ENCODE peak calls at places on chromosome 17, in five cellular contexts. One of them, this sample, is unnamed.

GRCh38 chr17:79835953-79836951 is 3.0 kb downstream of the CBX4 start:
- DNase-seq in activated CD4-positive, alpha-beta T cell treated with anti-CD3 and anti-CD28 coated beads, Interleukin-2, amount 50 U/mL, for 24 hours: no peak
- DNase-seq in EL: no peak
- DNase-seq in NCI-H187: peak; percentile 81
- DNase-seq in stimulated activated CD8-positive, alpha-beta memory T cell treated with anti-CD3 and anti-CD28 coated beads, Interleukin-7, amount 100 ng/mL, for 1 hour: no peak
- DNase-seq in this sample: peak; percentile 52

GRCh38 chr17:227581-228222 is 46.3 kb upstream of the DOC2B start:
- DNase-seq in activated CD4-positive, alpha-beta T cell treated with anti-CD3 and anti-CD28 coated beads, Interleukin-2, amount 50 U/mL, for 24 hours: no peak
- DNase-seq in EL: no peak
- DNase-seq in NCI-H187: no peak
- DNase-seq in stimulated activated CD8-positive, alpha-beta memory T cell treated with anti-CD3 and anti-CD28 coated beads, Interleukin-7, amount 100 ng/mL, for 1 hour: no peak
- DNase-seq in this sample: no peak

GRCh38 chr17:27241346-27241946 is 52.5 kb upstream of the WSB1 start:
- DNase-seq in stimulated activated CD8-positive, alpha-beta memory T cell treated with anti-CD3 and anti-CD28 coated beads, Interleukin-7, amount 100 ng/mL, for 1 hour: no peak
- DNase-seq in EL: peak; percentile 20
- DNase-seq in NCI-H187: no peak
- DNase-seq in activated CD4-positive, alpha-beta T cell treated with anti-CD3 and anti-CD28 coated beads, Interleukin-2, amount 50 U/mL, for 24 hours: no peak
- DNase-seq in this sample: no peak

GRCh38 chr17:44636562-44636961 is 19.7 kb upstream of the MEIOC start:
- DNase-seq in stimulated activated CD8-positive, alpha-beta memory T cell treated with anti-CD3 and anti-CD28 coated beads, Interleukin-7, amount 100 ng/mL, for 1 hour: no peak
- DNase-seq in EL: peak; percentile 55
- DNase-seq in NCI-H187: no peak
- DNase-seq in activated CD4-positive, alpha-beta T cell treated with anti-CD3 and anti-CD28 coated beads, Interleukin-2, amount 50 U/mL, for 24 hours: no peak
- DNase-seq in this sample: no peak

GRCh38 chr17:21613071-21613429 is 79.3 kb upstream of the KCNJ18 start:
- DNase-seq in NCI-H187: no peak
- DNase-seq in stimulated activated CD8-positive, alpha-beta memory T cell treated with anti-CD3 and anti-CD28 coated beads, Interleukin-7, amount 100 ng/mL, for 1 hour: no peak
- DNase-seq in activated CD4-positive, alpha-beta T cell treated with anti-CD3 and anti-CD28 coated beads, Interleukin-2, amount 50 U/mL, for 24 hours: no peak
- DNase-seq in EL: no peak
- DNase-seq in this sample: no peak

GRCh38 chr17:82108999-82109480 is 11.0 kb upstream of the FASN start:
- DNase-seq in stimulated activated CD8-positive, alpha-beta memory T cell treated with anti-CD3 and anti-CD28 coated beads, Interleukin-7, amount 100 ng/mL, for 1 hour: no peak
- DNase-seq in NCI-H187: no peak
- DNase-seq in activated CD4-positive, alpha-beta T cell treated with anti-CD3 and anti-CD28 coated beads, Interleukin-2, amount 50 U/mL, for 24 hours: no peak
- DNase-seq in EL: no peak
- DNase-seq in this sample: no peak

GRCh38 chr17:69175812-69176517 is 34.3 kb upstream of the ABCA6 start:
- DNase-seq in NCI-H187: no peak
- DNase-seq in activated CD4-positive, alpha-beta T cell treated with anti-CD3 and anti-CD28 coated beads, Interleukin-2, amount 50 U/mL, for 24 hours: no peak
- DNase-seq in EL: peak; percentile 91
- DNase-seq in stimulated activated CD8-positive, alpha-beta memory T cell treated with anti-CD3 and anti-CD28 coated beads, Interleukin-7, amount 100 ng/mL, for 1 hour: no peak
- DNase-seq in this sample: no peak

GRCh38 chr17:6279659-6280058 is 155.3 kb downstream of the AIPL1 start:
- DNase-seq in stimulated activated CD8-positive, alpha-beta memory T cell treated with anti-CD3 and anti-CD28 coated beads, Interleukin-7, amount 100 ng/mL, for 1 hour: no peak
- DNase-seq in NCI-H187: no peak
- DNase-seq in EL: no peak
- DNase-seq in activated CD4-positive, alpha-beta T cell treated with anti-CD3 and anti-CD28 coated beads, Interleukin-2, amount 50 U/mL, for 24 hours: no peak
- DNase-seq in this sample: peak; percentile 9

GRCh38 chr17:63442074-63442473 is 4.0 kb downstream of the CYB561 start:
- DNase-seq in stimulated activated CD8-positive, alpha-beta memory T cell treated with anti-CD3 and anti-CD28 coated beads, Interleukin-7, amount 100 ng/mL, for 1 hour: no peak
- DNase-seq in EL: no peak
- DNase-seq in activated CD4-positive, alpha-beta T cell treated with anti-CD3 and anti-CD28 coated beads, Interleukin-2, amount 50 U/mL, for 24 hours: no peak
- DNase-seq in NCI-H187: no peak
- DNase-seq in this sample: no peak

GRCh38 chr17:8141046-8141445 is 11.2 kb downstream of the PER1 start:
- DNase-seq in NCI-H187: no peak
- DNase-seq in stimulated activated CD8-positive, alpha-beta memory T cell treated with anti-CD3 and anti-CD28 coated beads, Interleukin-7, amount 100 ng/mL, for 1 hour: no peak
- DNase-seq in activated CD4-positive, alpha-beta T cell treated with anti-CD3 and anti-CD28 coated beads, Interleukin-2, amount 50 U/mL, for 24 hours: no peak
- DNase-seq in EL: no peak
- DNase-seq in this sample: no peak

GRCh38 chr17:73637866-73638265 is 6.4 kb downstream of the SDK2 start:
- DNase-seq in NCI-H187: no peak
- DNase-seq in stimulated activated CD8-positive, alpha-beta memory T cell treated with anti-CD3 and anti-CD28 coated beads, Interleukin-7, amount 100 ng/mL, for 1 hour: no peak
- DNase-seq in activated CD4-positive, alpha-beta T cell treated with anti-CD3 and anti-CD28 coated beads, Interleukin-2, amount 50 U/mL, for 24 hours: no peak
- DNase-seq in EL: no peak
- DNase-seq in this sample: no peak

GRCh38 chr17:17511971-17512858 is 16.0 kb upstream of the RASD1 start:
- DNase-seq in NCI-H187: no peak
- DNase-seq in activated CD4-positive, alpha-beta T cell treated with anti-CD3 and anti-CD28 coated beads, Interleukin-2, amount 50 U/mL, for 24 hours: no peak
- DNase-seq in stimulated activated CD8-positive, alpha-beta memory T cell treated with anti-CD3 and anti-CD28 coated beads, Interleukin-7, amount 100 ng/mL, for 1 hour: no peak
- DNase-seq in EL: peak; percentile 98
- DNase-seq in this sample: no peak

GRCh38 chr17:35892091-35892637 is 12.0 kb upstream of the CCL5 start:
- DNase-seq in activated CD4-positive, alpha-beta T cell treated with anti-CD3 and anti-CD28 coated beads, Interleukin-2, amount 50 U/mL, for 24 hours: no peak
- DNase-seq in EL: peak; percentile 45
- DNase-seq in stimulated activated CD8-positive, alpha-beta memory T cell treated with anti-CD3 and anti-CD28 coated beads, Interleukin-7, amount 100 ng/mL, for 1 hour: no peak
- DNase-seq in NCI-H187: no peak
- DNase-seq in this sample: no peak

GRCh38 chr17:21034350-21035235 is 8.2 kb downstream of the USP22 start:
- DNase-seq in stimulated activated CD8-positive, alpha-beta memory T cell treated with anti-CD3 and anti-CD28 coated beads, Interleukin-7, amount 100 ng/mL, for 1 hour: no peak
- DNase-seq in EL: peak; percentile 37
- DNase-seq in activated CD4-positive, alpha-beta T cell treated with anti-CD3 and anti-CD28 coated beads, Interleukin-2, amount 50 U/mL, for 24 hours: no peak
- DNase-seq in NCI-H187: no peak
- DNase-seq in this sample: no peak

GRCh38 chr17:72514888-72515287 is 394.1 kb downstream of the SOX9 start:
- DNase-seq in stimulated activated CD8-positive, alpha-beta memory T cell treated with anti-CD3 and anti-CD28 coated beads, Interleukin-7, amount 100 ng/mL, for 1 hour: no peak
- DNase-seq in activated CD4-positive, alpha-beta T cell treated with anti-CD3 and anti-CD28 coated beads, Interleukin-2, amount 50 U/mL, for 24 hours: no peak
- DNase-seq in NCI-H187: no peak
- DNase-seq in EL: peak; percentile 60
- DNase-seq in this sample: no peak

GRCh38 chr17:61385091-61385868 is 14.4 kb upstream of the TBX2 start:
- DNase-seq in EL: no peak
- DNase-seq in activated CD4-positive, alpha-beta T cell treated with anti-CD3 and anti-CD28 coated beads, Interleukin-2, amount 50 U/mL, for 24 hours: no peak
- DNase-seq in NCI-H187: no peak
- DNase-seq in stimulated activated CD8-positive, alpha-beta memory T cell treated with anti-CD3 and anti-CD28 coated beads, Interleukin-7, amount 100 ng/mL, for 1 hour: no peak
- DNase-seq in this sample: no peak

GRCh38 chr17:32725697-32726096 is 151.2 kb downstream of the MYO1D start:
- DNase-seq in stimulated activated CD8-positive, alpha-beta memory T cell treated with anti-CD3 and anti-CD28 coated beads, Interleukin-7, amount 100 ng/mL, for 1 hour: no peak
- DNase-seq in NCI-H187: no peak
- DNase-seq in EL: no peak
- DNase-seq in activated CD4-positive, alpha-beta T cell treated with anti-CD3 and anti-CD28 coated beads, Interleukin-2, amount 50 U/mL, for 24 hours: no peak
- DNase-seq in this sample: no peak

GRCh38 chr17:30720013-30720471 is 104.5 kb downstream of the CRLF3 start:
- DNase-seq in EL: no peak
- DNase-seq in activated CD4-positive, alpha-beta T cell treated with anti-CD3 and anti-CD28 coated beads, Interleukin-2, amount 50 U/mL, for 24 hours: no peak
- DNase-seq in stimulated activated CD8-positive, alpha-beta memory T cell treated with anti-CD3 and anti-CD28 coated beads, Interleukin-7, amount 100 ng/mL, for 1 hour: no peak
- DNase-seq in NCI-H187: no peak
- DNase-seq in this sample: no peak

GRCh38 chr17:62098623-62099231 is 33.6 kb upstream of the MED13 start:
- DNase-seq in stimulated activated CD8-positive, alpha-beta memory T cell treated with anti-CD3 and anti-CD28 coated beads, Interleukin-7, amount 100 ng/mL, for 1 hour: no peak
- DNase-seq in EL: no peak
- DNase-seq in NCI-H187: no peak
- DNase-seq in activated CD4-positive, alpha-beta T cell treated with anti-CD3 and anti-CD28 coated beads, Interleukin-2, amount 50 U/mL, for 24 hours: no peak
- DNase-seq in this sample: no peak

GRCh38 chr17:2192367-2193028 is 111.1 kb downstream of the SMG6 start:
- DNase-seq in EL: peak; percentile 99
- DNase-seq in activated CD4-positive, alpha-beta T cell treated with anti-CD3 and anti-CD28 coated beads, Interleukin-2, amount 50 U/mL, for 24 hours: no peak
- DNase-seq in stimulated activated CD8-positive, alpha-beta memory T cell treated with anti-CD3 and anti-CD28 coated beads, Interleukin-7, amount 100 ng/mL, for 1 hour: peak; percentile 48
- DNase-seq in NCI-H187: no peak
- DNase-seq in this sample: no peak

GRCh38 chr17:32871736-32872135 is 5.2 kb downstream of the MYO1D start:
- DNase-seq in stimulated activated CD8-positive, alpha-beta memory T cell treated with anti-CD3 and anti-CD28 coated beads, Interleukin-7, amount 100 ng/mL, for 1 hour: no peak
- DNase-seq in activated CD4-positive, alpha-beta T cell treated with anti-CD3 and anti-CD28 coated beads, Interleukin-2, amount 50 U/mL, for 24 hours: no peak
- DNase-seq in NCI-H187: no peak
- DNase-seq in EL: no peak
- DNase-seq in this sample: no peak

GRCh38 chr17:6471531-6472465 is 27.5 kb downstream of the PIMREG start:
- DNase-seq in EL: peak; percentile 93
- DNase-seq in NCI-H187: no peak
- DNase-seq in stimulated activated CD8-positive, alpha-beta memory T cell treated with anti-CD3 and anti-CD28 coated beads, Interleukin-7, amount 100 ng/mL, for 1 hour: no peak
- DNase-seq in activated CD4-positive, alpha-beta T cell treated with anti-CD3 and anti-CD28 coated beads, Interleukin-2, amount 50 U/mL, for 24 hours: no peak
- DNase-seq in this sample: no peak

GRCh38 chr17:28744104-28744801 is 442 bp downstream of the TRAF4 start:
- DNase-seq in EL: peak; percentile 59
- DNase-seq in stimulated activated CD8-positive, alpha-beta memory T cell treated with anti-CD3 and anti-CD28 coated beads, Interleukin-7, amount 100 ng/mL, for 1 hour: no peak
- DNase-seq in activated CD4-positive, alpha-beta T cell treated with anti-CD3 and anti-CD28 coated beads, Interleukin-2, amount 50 U/mL, for 24 hours: peak; percentile 65
- DNase-seq in NCI-H187: no peak
- DNase-seq in this sample: peak; percentile 87

GRCh38 chr17:33267279-33267790 is 25.8 kb downstream of the ASIC2 start:
- DNase-seq in NCI-H187: no peak
- DNase-seq in stimulated activated CD8-positive, alpha-beta memory T cell treated with anti-CD3 and anti-CD28 coated beads, Interleukin-7, amount 100 ng/mL, for 1 hour: no peak
- DNase-seq in EL: peak; percentile 82
- DNase-seq in activated CD4-positive, alpha-beta T cell treated with anti-CD3 and anti-CD28 coated beads, Interleukin-2, amount 50 U/mL, for 24 hours: no peak
- DNase-seq in this sample: no peak

GRCh38 chr17:17236295-17237025 is 508 bp downstream of the FLCN start:
- DNase-seq in NCI-H187: no peak
- DNase-seq in stimulated activated CD8-positive, alpha-beta memory T cell treated with anti-CD3 and anti-CD28 coated beads, Interleukin-7, amount 100 ng/mL, for 1 hour: no peak
- DNase-seq in activated CD4-positive, alpha-beta T cell treated with anti-CD3 and anti-CD28 coated beads, Interleukin-2, amount 50 U/mL, for 24 hours: no peak
- DNase-seq in EL: peak; percentile 45
- DNase-seq in this sample: no peak

GRCh38 chr17:40316571-40317344 is 7.8 kb downstream of the RARA start:
- DNase-seq in stimulated activated CD8-positive, alpha-beta memory T cell treated with anti-CD3 and anti-CD28 coated beads, Interleukin-7, amount 100 ng/mL, for 1 hour: no peak
- DNase-seq in NCI-H187: no peak
- DNase-seq in activated CD4-positive, alpha-beta T cell treated with anti-CD3 and anti-CD28 coated beads, Interleukin-2, amount 50 U/mL, for 24 hours: no peak
- DNase-seq in EL: peak; percentile 90
- DNase-seq in this sample: peak; percentile 70

GRCh38 chr17:43983515-43984411 is 20.7 kb upstream of the NAGS start:
- DNase-seq in NCI-H187: no peak
- DNase-seq in EL: peak; percentile 27
- DNase-seq in stimulated activated CD8-positive, alpha-beta memory T cell treated with anti-CD3 and anti-CD28 coated beads, Interleukin-7, amount 100 ng/mL, for 1 hour: no peak
- DNase-seq in activated CD4-positive, alpha-beta T cell treated with anti-CD3 and anti-CD28 coated beads, Interleukin-2, amount 50 U/mL, for 24 hours: no peak
- DNase-seq in this sample: peak; percentile 75

This sample was measured in nephron progenitor cell.